ENCODE peak calls at places on chromosomes 1 and 21, in four cellular contexts. One of them, this sample, is unnamed.

GRCh38 chr1:108947871-108948525 is 15.3 kb downstream of the CLCC1 start:
- DNase-seq in ACHN: no peak
- DNase-seq in activated T-helper 1 cell treated with anti-CD3 and anti-CD28 coated beads, Interleukin-2, amount 50 U/mL, for 16 hours: no peak
- DNase-seq in NCI-H1105 treated with DMSO at 0.1 percent for 48 hours: no peak
- DNase-seq in this sample: no peak

GRCh38 chr1:185069202-185069601 is 23.8 kb downstream of the RNF2 start:
- DNase-seq in ACHN: no peak
- DNase-seq in activated T-helper 1 cell treated with anti-CD3 and anti-CD28 coated beads, Interleukin-2, amount 50 U/mL, for 16 hours: no peak
- DNase-seq in NCI-H1105 treated with DMSO at 0.1 percent for 48 hours: no peak
- DNase-seq in this sample: no peak

GRCh38 chr1:87812881-87813577 is 484.3 kb downstream of the LMO4 start:
- DNase-seq in ACHN: no peak
- DNase-seq in activated T-helper 1 cell treated with anti-CD3 and anti-CD28 coated beads, Interleukin-2, amount 50 U/mL, for 16 hours: no peak
- DNase-seq in NCI-H1105 treated with DMSO at 0.1 percent for 48 hours: no peak
- DNase-seq in this sample: no peak

GRCh38 chr1:160639652-160640051 is 7.2 kb downstream of the SLAMF1 start:
- DNase-seq in ACHN: no peak
- DNase-seq in activated T-helper 1 cell treated with anti-CD3 and anti-CD28 coated beads, Interleukin-2, amount 50 U/mL, for 16 hours: no peak
- DNase-seq in NCI-H1105 treated with DMSO at 0.1 percent for 48 hours: no peak
- DNase-seq in this sample: no peak

GRCh38 chr1:207603777-207604176 is 41.2 kb upstream of the CR1L start:
- DNase-seq in ACHN: no peak
- DNase-seq in activated T-helper 1 cell treated with anti-CD3 and anti-CD28 coated beads, Interleukin-2, amount 50 U/mL, for 16 hours: no peak
- DNase-seq in NCI-H1105 treated with DMSO at 0.1 percent for 48 hours: no peak
- DNase-seq in this sample: no peak

GRCh38 chr1:231039161-231040018 is 664 bp downstream of the FAM89A start:
- DNase-seq in ACHN: peak; percentile 53
- DNase-seq in activated T-helper 1 cell treated with anti-CD3 and anti-CD28 coated beads, Interleukin-2, amount 50 U/mL, for 16 hours: peak; percentile 6
- DNase-seq in NCI-H1105 treated with DMSO at 0.1 percent for 48 hours: no peak
- DNase-seq in this sample: no peak

GRCh38 chr1:241356187-241356518 is 852 bp downstream of the RGS7 start:
- DNase-seq in ACHN: no peak
- DNase-seq in activated T-helper 1 cell treated with anti-CD3 and anti-CD28 coated beads, Interleukin-2, amount 50 U/mL, for 16 hours: no peak
- DNase-seq in NCI-H1105 treated with DMSO at 0.1 percent for 48 hours: peak; percentile 38
- DNase-seq in this sample: no peak

GRCh38 chr1:28582248-28582615 is 9.8 kb upstream of the RAB42 start:
- DNase-seq in ACHN: no peak
- DNase-seq in activated T-helper 1 cell treated with anti-CD3 and anti-CD28 coated beads, Interleukin-2, amount 50 U/mL, for 16 hours: no peak
- DNase-seq in NCI-H1105 treated with DMSO at 0.1 percent for 48 hours: peak; percentile 50
- DNase-seq in this sample: no peak

GRCh38 chr21:25578070-25578961 is 29.0 kb downstream of the MRPL39 start:
- DNase-seq in ACHN: no peak
- DNase-seq in activated T-helper 1 cell treated with anti-CD3 and anti-CD28 coated beads, Interleukin-2, amount 50 U/mL, for 16 hours: no peak
- DNase-seq in NCI-H1105 treated with DMSO at 0.1 percent for 48 hours: no peak
- DNase-seq in this sample: no peak

GRCh38 chr1:74946389-74946788 is 187.8 kb upstream of the LHX8 start:
- DNase-seq in ACHN: no peak
- DNase-seq in activated T-helper 1 cell treated with anti-CD3 and anti-CD28 coated beads, Interleukin-2, amount 50 U/mL, for 16 hours: no peak
- DNase-seq in NCI-H1105 treated with DMSO at 0.1 percent for 48 hours: no peak
- DNase-seq in this sample: no peak

GRCh38 chr1:192807968-192808587 is 761 bp upstream of the RGS2 start:
- DNase-seq in ACHN: peak; percentile 68
- DNase-seq in activated T-helper 1 cell treated with anti-CD3 and anti-CD28 coated beads, Interleukin-2, amount 50 U/mL, for 16 hours: no peak
- DNase-seq in NCI-H1105 treated with DMSO at 0.1 percent for 48 hours: peak; percentile 25
- DNase-seq in this sample: no peak

GRCh38 chr21:40356644-40357043 is 489.4 kb downstream of the PCP4 start:
- DNase-seq in ACHN: no peak
- DNase-seq in activated T-helper 1 cell treated with anti-CD3 and anti-CD28 coated beads, Interleukin-2, amount 50 U/mL, for 16 hours: no peak
- DNase-seq in NCI-H1105 treated with DMSO at 0.1 percent for 48 hours: no peak
- DNase-seq in this sample: no peak

GRCh38 chr1:72439036-72439435 is 156.7 kb upstream of the NEGR1 start:
- DNase-seq in ACHN: no peak
- DNase-seq in activated T-helper 1 cell treated with anti-CD3 and anti-CD28 coated beads, Interleukin-2, amount 50 U/mL, for 16 hours: no peak
- DNase-seq in NCI-H1105 treated with DMSO at 0.1 percent for 48 hours: no peak
- DNase-seq in this sample: no peak

GRCh38 chr1:206832352-206832751 is 33.1 kb upstream of the IL20 start:
- DNase-seq in ACHN: no peak
- DNase-seq in activated T-helper 1 cell treated with anti-CD3 and anti-CD28 coated beads, Interleukin-2, amount 50 U/mL, for 16 hours: no peak
- DNase-seq in NCI-H1105 treated with DMSO at 0.1 percent for 48 hours: no peak
- DNase-seq in this sample: no peak

This sample was measured in NCI-H1436 treated with DMSO at 0.1 percent for 48 hours.